ENCODE peak calls at places on chromosomes 3 and 15, in four cellular contexts. S is WTC11, I is K562, W is HepG2. Q is an unnamed sample.

GRCh38 chr3:14329842-14330241 is 72.6 kb upstream of the SLC6A6 start:
- DNase-seq in S (no peak), I (no peak), W (no peak), Q (no peak)

GRCh38 chr3:153856932-153857331 is 264.3 kb upstream of the ARHGEF26 start:
- DNase-seq in S (no peak), I (no peak), W (no peak), Q (no peak)

GRCh38 chr3:107975529-107976203 is 115.2 kb downstream of the CD47 start:
- DNase-seq in S (no peak), I (no peak), W (no peak), Q (no peak)

GRCh38 chr3:38519651-38520050 is 23.5 kb downstream of the EXOG start:
- DNase-seq in S (no peak), I (peak; percentile 38), W (no peak), Q (no peak)

GRCh38 chr15:80587007-80587406 is 108.1 kb upstream of the ABHD17C start:
- DNase-seq in S (no peak), I (no peak), W (no peak), Q (no peak)

GRCh38 chr3:13305623-13306022 is 114.5 kb downstream of the NUP210 start:
- DNase-seq in S (no peak), I (no peak), W (no peak), Q (no peak)

GRCh38 chr3:172666873-172667694 is 43.8 kb downstream of the NCEH1 start:
- DNase-seq in S (peak; percentile 83), I (peak; percentile 66), W (peak; percentile 82), Q (peak; percentile 61)

GRCh38 chr15:82178061-82178460 is 84.5 kb downstream of the EFL1 start:
- DNase-seq in S (no peak), I (no peak), W (no peak), Q (peak; percentile 13)

GRCh38 chr15:59178151-59178705 is 28.4 kb upstream of the LDHAL6B start:
- DNase-seq in S (no peak), I (no peak), W (no peak), Q (no peak)

GRCh38 chr3:12967751-12968209 is 105.4 kb downstream of the IQSEC1 start:
- DNase-seq in S (peak; percentile 84), I (peak; percentile 100), W (peak; percentile 88), Q (peak; percentile 89)

GRCh38 chr3:632571-633170 is 436.1 kb downstream of the CHL1 start:
- DNase-seq in S (peak; percentile 37), I (peak; percentile 18), W (peak; percentile 32), Q (peak; percentile 8)

GRCh38 chr3:112676659-112677234 is 35.8 kb upstream of the CCDC80 start:
- DNase-seq in S (no peak), I (peak; percentile 63), W (peak; percentile 29), Q (peak; percentile 93)

GRCh38 chr3:170751083-170751893 is 118.7 kb downstream of the RPL22L1 start:
- DNase-seq in S (no peak), I (no peak), W (no peak), Q (peak; percentile 45)

GRCh38 chr15:92811514-92811913 is 88.6 kb upstream of the CHD2 start:
- DNase-seq in S (no peak), I (no peak), W (peak; percentile 68), Q (no peak)

GRCh38 chr15:38706956-38707355 is 142.3 kb upstream of the RASGRP1 start:
- DNase-seq in S (no peak), I (no peak), W (no peak), Q (no peak)

GRCh38 chr3:71784914-71785593 is at the start of gene PROK2:
- DNase-seq in S (peak; percentile 52), I (no peak), W (no peak), Q (no peak)

GRCh38 chr15:57914350-57915055 is 151.0 kb downstream of the ALDH1A2 start:
- DNase-seq in S (no peak), I (no peak), W (no peak), Q (no peak)

GRCh38 chr15:74982183-74982582 is 13.2 kb upstream of the SCAMP5 start:
- DNase-seq in S (no peak), I (no peak), W (no peak), Q (no peak)

GRCh38 chr3:184986490-184986889 is 166.4 kb downstream of the C3orf70 start:
- DNase-seq in S (no peak), I (no peak), W (no peak), Q (no peak)

GRCh38 chr3:72335458-72336050 is 512.7 kb downstream of the SHQ1 start:
- DNase-seq in S (no peak), I (no peak), W (no peak), Q (no peak)

GRCh38 chr3:128052831-128053419 is 688 bp downstream of the SEC61A1 start:
- DNase-seq in S (no peak), I (no peak), W (peak; percentile 46), Q (no peak)

GRCh38 chr3:105377716-105378115 is 11.0 kb downstream of the ALCAM start:
- DNase-seq in S (no peak), I (no peak), W (no peak), Q (no peak)

GRCh38 chr3:139564290-139564861 is 24.8 kb upstream of the RBP1 start:
- DNase-seq in S (peak; percentile 45), I (no peak), W (no peak), Q (no peak)

GRCh38 chr3:171417813-171418212 is 42.4 kb downstream of the TNIK start:
- DNase-seq in S (no peak), I (no peak), W (peak; percentile 2), Q (no peak)

GRCh38 chr15:25450163-25450562 is 11.3 kb upstream of the UBE3A start:
- DNase-seq in S (no peak), I (no peak), W (no peak), Q (no peak)

GRCh38 chr15:58329781-58330467 is 101.9 kb upstream of the LIPC start:
- DNase-seq in S (no peak), I (no peak), W (no peak), Q (no peak)

GRCh38 chr3:110810356-110810755 is 261.3 kb upstream of the NECTIN3 start:
- DNase-seq in S (no peak), I (no peak), W (no peak), Q (no peak)

GRCh38 chr3:78895528-78895927 is 872.3 kb downstream of the ROBO1 start:
- DNase-seq in S (no peak), I (no peak), W (no peak), Q (no peak)

GRCh38 chr15:22903427-22903826 is 65.0 kb downstream of the NIPA2 start:
- DNase-seq in S (no peak), I (no peak), W (no peak), Q (no peak)

GRCh38 chr3:169769287-169770181 is at the start of gene ACTRT3:
- DNase-seq in S (peak; percentile 81), I (no peak), W (peak; percentile 39), Q (peak; percentile 73)

GRCh38 chr15:62150445-62150844 is 14.6 kb downstream of the C2CD4B start:
- DNase-seq in S (no peak), I (no peak), W (no peak), Q (no peak)

GRCh38 chr3:150451329-150452084 is 43.4 kb downstream of the TSC22D2 start:
- DNase-seq in S (no peak), I (peak; percentile 64), W (no peak), Q (no peak)

GRCh38 chr3:185215873-185216586 is 37.8 kb downstream of the EHHADH start:
- DNase-seq in S (no peak), I (no peak), W (peak; percentile 14), Q (no peak)

GRCh38 chr3:86239956-86240355 is 751.0 kb downstream of the VGLL3 start:
- DNase-seq in S (no peak), I (no peak), W (no peak), Q (no peak)
- TF ChIP-seq HMGXB4 in S (no peak), I (no peak), W (no peak), Q (no peak)

GRCh38 chr15:27955087-27955486 is 144.0 kb downstream of the OCA2 start:
- DNase-seq in S (no peak), I (no peak), W (no peak), Q (no peak)

GRCh38 chr15:27951191-27951890 is 147.8 kb downstream of the OCA2 start:
- DNase-seq in S (no peak), I (no peak), W (no peak), Q (no peak)

GRCh38 chr15:27949089-27949488 is 150.0 kb downstream of the OCA2 start:
- DNase-seq in S (no peak), I (no peak), W (no peak), Q (no peak)
- TF ChIP-seq HMGXB4 in S (no peak), I (no peak), W (no peak), Q (no peak)

DNA sequence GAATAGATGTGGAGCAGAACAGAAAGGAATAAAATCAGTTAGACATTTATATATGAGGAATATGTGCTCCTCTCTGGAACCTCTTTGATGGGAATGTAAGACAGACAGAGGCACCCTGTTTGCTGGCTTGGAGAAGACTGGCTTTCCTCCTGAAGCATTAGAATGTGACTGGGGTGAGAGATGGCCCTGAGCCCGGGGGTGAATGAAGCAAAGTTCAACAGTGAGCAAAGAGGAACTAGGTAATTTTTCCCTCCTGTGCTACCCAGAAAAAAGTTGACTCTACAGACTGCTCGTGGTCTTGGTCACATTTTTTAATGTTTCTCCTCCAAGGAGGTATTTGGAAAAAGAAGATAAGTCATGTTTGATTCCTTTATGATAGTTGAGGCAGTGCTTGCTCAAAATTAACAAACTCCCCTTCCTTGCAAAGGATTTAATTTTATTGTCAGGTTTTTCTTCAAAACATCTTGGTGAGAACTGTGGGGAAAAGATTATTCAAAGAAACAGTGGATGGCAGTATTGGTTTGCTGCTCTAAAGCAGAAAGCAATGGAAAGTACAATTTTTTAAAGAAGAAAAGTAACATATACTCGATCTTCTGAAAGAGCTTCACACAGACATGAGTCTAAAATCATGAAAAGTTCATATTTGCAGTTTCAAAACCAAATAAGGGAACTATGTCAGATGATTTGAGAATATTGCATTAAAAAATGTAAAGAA is 370.4 kb upstream of the CDIN1 start:
- DNase-seq in S (no peak), I (no peak), W (no peak), Q (no peak)
- TF ChIP-seq HMGXB4 in S (no peak), I (no peak), W (no peak), Q (no peak)

DNA sequence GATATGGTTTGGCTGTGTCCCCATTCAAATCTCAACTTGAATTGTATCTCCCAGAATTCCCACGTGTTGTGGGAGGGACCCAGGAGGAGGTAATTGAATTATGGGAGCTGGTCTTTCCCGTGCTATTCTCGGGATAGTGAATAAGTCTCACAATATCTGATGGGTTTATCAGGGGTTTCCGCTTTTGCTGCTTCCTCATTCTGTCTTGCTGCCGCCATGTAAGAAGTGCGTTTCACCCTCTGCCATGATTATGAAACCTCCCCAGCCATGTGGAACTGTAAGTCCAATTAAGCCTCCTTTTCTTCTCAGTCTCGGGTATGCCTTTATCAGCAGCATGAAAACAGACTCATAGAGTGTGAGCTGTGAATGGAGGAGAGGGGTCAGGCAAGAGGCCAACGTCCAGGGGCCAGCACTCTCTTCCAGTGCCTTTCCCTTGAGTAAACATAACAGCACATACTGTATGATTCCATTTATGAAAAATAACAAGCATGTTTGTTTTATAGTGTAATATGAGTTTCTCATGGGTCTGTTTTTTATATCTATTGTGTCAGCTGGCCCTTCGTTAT is 16.3 kb upstream of the LCTL start:
- DNase-seq in S (no peak), I (no peak), W (peak; percentile 62), Q (no peak)
- TF ChIP-seq HMGXB4 in S (no peak), I (peak; percentile 26), W (no peak), Q (no peak)